ENCODE peak calls at places on chromosomes 16 and 17, in eight cellular contexts. M is suprapubic skin, V is colonic mucosa, E is left lung, Y is lung, I is left ventricle myocardium inferior, C is prostate gland, F is cardiac muscle cell. K is an unnamed sample. For H3K4me1, the result is how much of the 10 kb centered on the place peaks cover.

GRCh38 chr16:83113317-83113716 is 486.5 kb downstream of the CDH13 start:
- DNase-seq in M (no peak), F (peak), Y (no peak), I (no peak), V (no peak), E (no peak), C (no peak), K (no peak)

GRCh38 chr16:46857261-46857962 is 26.4 kb upstream of the C16orf87 start:
- DNase-seq in E (no peak), M (no peak), Y (no peak), V (peak), F (peak), C (peak), I (no peak), K (no peak)

GRCh38 chr17:76267051-76267576 is 2.0 kb downstream of the UBALD2 start:
- DNase-seq in C (no peak), E (no peak), Y (no peak), F (no peak), V (no peak), M (no peak), I (no peak), K (no peak)

GRCh38 chr17:7477392-7478275 is 1.8 kb downstream of the ZBTB4 start:
- DNase-seq in C (no peak), Y (peak), I (no peak), V (peak), F (peak), M (no peak), E (peak), K (no peak)

GRCh38 chr16:57213462-57213861 is 27.3 kb downstream of the RSPRY1 start:
- DNase-seq in Y (no peak), I (no peak), E (no peak), V (no peak), C (no peak), F (no peak), M (no peak), K (no peak)

GRCh38 chr17:59572301-59572924 is 7.0 kb downstream of the DHX40 start:
- DNase-seq in C (no peak), I (no peak), E (no peak), V (no peak), F (peak), Y (no peak), M (no peak), K (no peak)

GRCh38 chr17:75652934-75653549 is 13.9 kb downstream of the RECQL5 start:
- DNase-seq in M (no peak), Y (no peak), C (no peak), I (no peak), E (no peak), F (peak), V (no peak), K (no peak)

GRCh38 chr16:85751665-85752501 is 987 bp upstream of the C16orf74 start:
- DNase-seq in M (no peak), E (no peak), F (no peak), I (no peak), C (no peak), Y (no peak), V (no peak), K (peak)

GRCh38 chr17:15231851-15232516 is 33.1 kb downstream of the PMP22 start:
- DNase-seq in M (no peak), E (no peak), I (no peak), V (no peak), Y (no peak), C (no peak), F (no peak), K (no peak)

GRCh38 chr17:29686998-29687397 is 64.3 kb upstream of the CORO6 start:
- DNase-seq in E (no peak), Y (no peak), C (no peak), V (no peak), M (no peak), I (no peak), F (no peak), K (no peak)

GRCh38 chr17:59369026-59369724 is 37.7 kb downstream of the YPEL2 start:
- DNase-seq in M (no peak), Y (no peak), F (peak), C (no peak), V (no peak), E (no peak), I (no peak), K (no peak)

GRCh38 chr16:67641779-67642708 is 2.9 kb upstream of the CARMIL2 start:
- DNase-seq in Y (peak), E (no peak), I (peak), V (no peak), F (peak), C (peak), M (peak), K (no peak)

GRCh38 chr16:65521685-65522338 is 399.9 kb upstream of the CDH11 start:
- DNase-seq in V (no peak), I (no peak), Y (no peak), M (no peak), E (no peak), F (peak), C (no peak), K (no peak)

GRCh38 chr16:84933774-84934571 is 77.4 kb downstream of the ZDHHC7 start:
- DNase-seq in C (no peak), I (peak), E (no peak), M (peak), V (no peak), Y (no peak), F (peak), K (no peak)

GRCh38 chr16:68486671-68487495 is 38.6 kb upstream of the SMPD3 start:
- DNase-seq in Y (no peak), E (no peak), C (no peak), F (no peak), I (no peak), M (no peak), V (peak), K (no peak)

GRCh38 chr17:8835631-8836364 is 31.7 kb downstream of the PIK3R6 start:
- DNase-seq in M (no peak), V (peak), E (no peak), I (no peak), C (no peak), Y (no peak), F (no peak), K (no peak)

GRCh38 chr16:75309899-75310430 is 58.5 kb upstream of the BCAR1 start:
- DNase-seq in F (no peak), V (peak), M (no peak), E (no peak), I (no peak), C (no peak), Y (no peak), K (no peak)

GRCh38 chr17:2233441-2233947 is 70.1 kb downstream of the SMG6 start:
- DNase-seq in I (peak), Y (no peak), V (no peak), M (no peak), E (no peak), F (peak), C (no peak), K (no peak)

GRCh38 chr17:6449307-6449706 is 5.1 kb downstream of the PIMREG start:
- DNase-seq in Y (no peak), E (no peak), C (no peak), M (no peak), F (no peak), I (no peak), V (no peak), K (no peak)

GRCh38 chr16:71426069-71426879 is 15.6 kb downstream of the TLE7 start:
- DNase-seq in F (peak), E (peak), C (peak), V (peak), Y (no peak), I (no peak), M (no peak), K (no peak)

GRCh38 chr17:63440127-63440769 is 5.9 kb downstream of the CYB561 start:
- DNase-seq in C (no peak), V (no peak), F (no peak), E (peak), M (no peak), I (no peak), Y (no peak), K (no peak)

GRCh38 chr17:63442074-63442473 is 4.0 kb downstream of the CYB561 start:
- DNase-seq in F (no peak), C (no peak), Y (no peak), E (peak), M (no peak), V (no peak), I (no peak), K (no peak)

GRCh38 chr17:63439682-63440081 is 6.4 kb downstream of the CYB561 start:
- DNase-seq in V (no peak), M (no peak), E (no peak), Y (no peak), C (no peak), I (no peak), F (peak), K (no peak)

GRCh38 chr17:63441654-63442053 is 4.5 kb downstream of the CYB561 start:
- DNase-seq in Y (no peak), M (no peak), C (no peak), E (peak), F (no peak), V (no peak), I (no peak), K (no peak)

GRCh38 chr17:63440770-63441335 is 5.3 kb downstream of the CYB561 start:
- DNase-seq in I (no peak), C (no peak), E (peak), F (no peak), V (no peak), Y (no peak), M (no peak), K (no peak)
- H3K4me1 ChIP-seq in I (half or more), C (under half), E (under half), F (under half), V (under half), Y (under half), M (under half), K (under half)

GRCh38 chr17:56786989-56787482 is 46.7 kb downstream of the C17orf67 start:
- DNase-seq in I (no peak), Y (no peak), C (peak), E (no peak), V (no peak), M (no peak), F (peak), K (peak)
- H3K4me3 ChIP-seq in I (no peak), Y (no peak), C (no peak), E (no peak), V (no peak), M (no peak), F (no peak), K (no peak)

GRCh38 chr17:20009052-20009301 is 182 bp upstream of the SPECC1 start:
- DNase-seq in V (no peak), C (no peak), E (no peak), I (no peak), M (no peak), Y (peak), F (peak), K (no peak)
- TF ChIP-seq CTCF in V (no peak), C (no peak), E (no peak), I (no peak), M (no peak), Y (no peak), F (peak), K (no peak)

DNA sequence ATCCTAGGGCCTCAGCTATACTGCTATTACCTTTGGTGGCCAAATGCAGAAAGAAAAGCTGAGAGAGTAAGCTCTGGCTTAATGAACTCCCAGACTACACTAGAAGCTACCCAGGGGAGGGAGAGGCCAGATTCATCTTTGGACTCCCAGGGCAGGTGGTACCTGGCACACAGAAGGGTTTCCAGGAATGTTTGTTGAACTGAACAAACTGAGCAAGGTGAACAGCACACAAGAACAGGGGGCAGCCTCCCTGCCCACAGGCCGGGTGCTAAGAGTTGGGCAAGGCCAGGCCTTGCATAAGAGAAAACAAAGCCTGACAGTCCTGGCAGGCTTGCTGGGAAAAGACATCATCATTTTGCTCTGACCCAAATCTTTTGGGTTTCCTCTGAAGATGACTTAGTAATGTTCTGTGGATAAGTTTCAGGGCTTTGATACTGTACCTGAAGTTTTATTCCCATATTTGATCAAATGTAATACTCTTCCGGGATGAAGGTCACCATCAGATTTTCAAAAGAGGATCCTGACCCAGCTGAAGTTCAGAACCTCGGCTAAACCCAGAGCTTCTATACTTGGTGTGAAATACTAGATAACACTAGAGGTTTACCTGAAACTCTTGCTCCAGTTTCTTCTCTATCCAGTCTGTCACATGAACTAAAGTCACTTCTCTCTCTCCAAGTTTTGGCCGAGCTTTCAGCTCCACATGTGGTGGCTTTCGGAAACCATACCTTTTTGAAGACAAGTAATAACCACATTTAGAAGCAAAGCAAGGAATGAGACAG is 20.5 kb upstream of the ERN1 start:
- DNase-seq in Y (peak), I (no peak), C (no peak), F (peak), M (peak), E (no peak), V (peak), K (no peak)
- H3K4me1 ChIP-seq in Y (under half), I (half or more), C (under half), F (under half), M (under half), E (under half), V (under half), K (under half)

DNA sequence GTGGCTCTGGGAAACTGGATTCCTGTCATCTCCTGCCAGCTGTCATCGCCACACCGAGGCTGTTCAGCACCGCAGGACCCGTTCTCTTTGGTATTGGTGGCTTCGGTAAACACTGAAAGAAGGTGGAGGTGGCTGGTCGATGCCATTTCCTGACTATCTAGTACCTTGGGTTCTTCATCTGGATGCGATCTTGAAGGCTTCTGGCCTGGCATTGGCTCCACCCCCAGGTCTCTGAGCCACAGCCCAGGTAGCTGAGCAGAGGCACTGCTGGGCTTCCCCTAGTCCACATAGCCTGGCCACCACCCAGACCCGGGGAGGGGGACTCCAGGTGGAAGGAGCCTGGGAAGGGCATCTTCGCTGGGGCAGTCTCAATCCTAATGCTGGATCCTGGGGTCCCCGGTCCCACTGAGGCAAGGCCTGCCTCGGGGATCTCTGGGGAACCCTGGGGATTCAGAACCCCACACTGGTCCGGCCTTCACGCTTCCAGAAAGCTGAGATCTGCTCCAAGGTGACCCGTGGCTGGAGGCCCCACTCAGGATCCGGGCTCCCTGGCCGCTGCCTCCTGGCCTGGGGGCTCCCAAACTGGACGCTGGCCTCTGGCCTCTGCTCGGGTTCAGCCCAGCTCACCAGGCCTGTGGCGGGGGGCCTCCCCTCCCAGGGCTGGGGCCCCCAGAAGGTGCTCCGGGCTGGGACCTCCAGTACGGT is 1.8 kb downstream of the C16orf54 start:
- DNase-seq in F (no peak), Y (no peak), I (no peak), C (peak), E (no peak), M (peak), V (peak), K (no peak)
- H3K4me3 ChIP-seq in F (no peak), Y (no peak), I (no peak), C (no peak), E (no peak), M (peak), V (no peak), K (no peak)

GRCh38 chr17:38498353-38498752 is 70.1 kb downstream of the ARHGAP23 start:
- DNase-seq in F (no peak), M (no peak), C (no peak), Y (no peak), I (no peak), V (no peak), E (no peak), K (no peak)
- TF ChIP-seq CTCF in F (no peak), M (no peak), C (no peak), Y (no peak), I (no peak), V (no peak), E (no peak), K (no peak)

GRCh38 chr17:44581868-44582267 is 24.6 kb downstream of the FZD2 start:
- DNase-seq in V (no peak), I (no peak), C (no peak), E (no peak), M (no peak), Y (no peak), F (peak), K (no peak)
- H3K4me1 ChIP-seq in V (under half), I (under half), C (under half), E (under half), M (under half), Y (under half), F (under half), K (under half)

DNA sequence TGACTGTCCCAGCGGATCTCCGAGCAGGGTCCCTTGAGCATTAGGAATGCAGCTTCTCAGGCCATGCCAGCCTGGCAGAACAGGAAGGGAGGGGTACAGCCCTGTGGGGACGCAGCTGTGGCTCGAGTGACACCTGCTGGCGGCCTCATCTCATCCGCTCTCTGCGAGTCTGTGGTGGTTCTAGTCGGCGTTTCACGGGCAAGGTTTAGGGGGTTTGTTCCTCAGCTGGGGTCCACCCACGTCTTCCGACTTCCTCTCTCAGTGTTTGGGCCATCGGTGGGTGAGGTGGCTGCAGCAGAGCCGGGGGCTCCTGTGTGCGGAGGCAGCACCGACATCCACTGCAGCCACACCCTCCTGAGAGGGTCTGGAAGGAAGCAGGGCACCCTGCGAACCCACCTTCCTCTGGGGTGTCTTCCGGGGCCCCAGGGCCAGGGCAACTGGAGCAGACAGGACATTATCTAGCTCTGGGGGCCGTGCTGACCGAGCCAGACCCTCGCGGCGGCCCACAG is 33.3 kb downstream of the JPH3 start:
- DNase-seq in I (peak), F (peak), E (peak), M (no peak), Y (peak), C (peak), V (peak), K (peak)
- H3K4me3 ChIP-seq in I (peak), F (no peak), E (no peak), M (no peak), Y (no peak), C (no peak), V (peak), K (peak)

GRCh38 chr16:1428511-1428910 is 2.4 kb upstream of the PERCC1 start:
- DNase-seq in V (no peak), I (no peak), C (no peak), M (no peak), Y (no peak), F (peak), E (no peak), K (peak)
- TF ChIP-seq CTCF in V (no peak), I (peak), C (no peak), M (peak), Y (no peak), F (peak), E (no peak), K (no peak)

GRCh38 chr17:77462101-77462500 is 321.3 kb downstream of the SEC14L1 start:
- DNase-seq in M (no peak), I (no peak), F (no peak), Y (no peak), E (peak), V (no peak), C (no peak), K (no peak)
- H3K4me1 ChIP-seq in M (half or more), I (half or more), F (half or more), Y (under half), E (under half), V (under half), C (under half), K (under half)

K was measured in RWPE2.